ENCODE peak calls at places on chromosomes 16 and 17, in nine cellular contexts. A is GM20000, E is foreskin fibroblast, F is A673, L is dorsolateral prefrontal cortex, C is astrocyte of the spinal cord, G is left lung, O is psoas muscle, B is endothelial cell of umbilical vein. I is an unnamed sample.

GRCh38 chr17:75087182-75087557 is 584 bp upstream of the SLC16A5 start:
- DNase-seq in A (no peak), E (no peak), F (no peak), L (no peak), C (no peak), G (no peak), O (no peak), B (no peak), I (no peak)

GRCh38 chr17:78112508-78113471 is 15.8 kb downstream of the TMC6 start:
- DNase-seq in A (peak; percentile 92), E (peak; percentile 80), F (peak; percentile 70), L (peak; percentile 89), C (peak; percentile 36), G (peak; percentile 72), O (peak; percentile 78), B (peak; percentile 51), I (no peak)

GRCh38 chr17:8740486-8740885 is 4.2 kb downstream of the CCDC42 start:
- DNase-seq in A (peak; percentile 49), E (no peak), F (peak; percentile 16), L (no peak), C (no peak), G (no peak), O (no peak), B (no peak), I (no peak)

GRCh38 chr17:74532115-74532514 is 840 bp upstream of the CD300LB start:
- DNase-seq in A (no peak), E (no peak), F (peak; percentile 61), L (peak; percentile 41), C (no peak), G (peak; percentile 80), O (no peak), B (no peak), I (no peak)

GRCh38 chr17:4407851-4408250 is 25.9 kb upstream of the SPNS3 start:
- DNase-seq in A (no peak), E (peak; percentile 12), F (no peak), L (no peak), C (no peak), G (no peak), O (no peak), B (no peak), I (no peak)

GRCh38 chr16:27232061-27232841 is 28.9 kb downstream of the KDM8 start:
- DNase-seq in A (peak; percentile 55), E (no peak), F (no peak), L (no peak), C (no peak), G (peak; percentile 32), O (no peak), B (no peak), I (no peak)

GRCh38 chr17:4420692-4421131 is 13.0 kb upstream of the SPNS3 start:
- DNase-seq in A (peak; percentile 81), E (peak; percentile 75), F (peak; percentile 80), L (peak; percentile 58), C (peak; percentile 62), G (peak; percentile 40), O (no peak), B (peak; percentile 70), I (peak; percentile 40)

GRCh38 chr17:81002409-81003361 is 11.0 kb downstream of the CHMP6 start:
- DNase-seq in A (peak; percentile 48), E (peak; percentile 95), F (peak; percentile 59), L (no peak), C (peak; percentile 56), G (no peak), O (peak; percentile 72), B (peak; percentile 64), I (no peak)

GRCh38 chr17:76948301-76948700 is 80.1 kb downstream of the MGAT5B start:
- DNase-seq in A (no peak), E (no peak), F (no peak), L (no peak), C (no peak), G (no peak), O (no peak), B (no peak), I (no peak)

GRCh38 chr17:14161419-14161818 is 75.2 kb downstream of the CDRT15 start:
- DNase-seq in A (no peak), E (no peak), F (no peak), L (no peak), C (no peak), G (no peak), O (no peak), B (no peak), I (no peak)

GRCh38 chr17:27846042-27846655 is 45.8 kb upstream of the NOS2 start:
- DNase-seq in A (no peak), E (no peak), F (no peak), L (no peak), C (no peak), G (no peak), O (no peak), B (no peak), I (no peak)

GRCh38 chr16:86077243-86077940 is 178.4 kb downstream of the IRF8 start:
- DNase-seq in A (no peak), E (no peak), F (no peak), L (peak; percentile 15), C (no peak), G (peak; percentile 2), O (no peak), B (no peak), I (no peak)

GRCh38 chr17:42227849-42228696 is 33.8 kb upstream of the GHDC start:
- DNase-seq in A (no peak), E (peak; percentile 56), F (no peak), L (no peak), C (no peak), G (no peak), O (no peak), B (peak; percentile 64), I (no peak)

GRCh38 chr17:72123496-72123963 is 2.7 kb downstream of the SOX9 start:
- DNase-seq in A (peak; percentile 30), E (no peak), F (no peak), L (peak; percentile 45), C (peak; percentile 7), G (no peak), O (no peak), B (no peak), I (no peak)

GRCh38 chr17:17724307-17724921 is 43.2 kb downstream of the RAI1 start:
- DNase-seq in A (peak; percentile 91), E (peak; percentile 60), F (peak; percentile 54), L (peak; percentile 54), C (peak; percentile 56), G (no peak), O (no peak), B (peak; percentile 77), I (peak; percentile 52)

DNA sequence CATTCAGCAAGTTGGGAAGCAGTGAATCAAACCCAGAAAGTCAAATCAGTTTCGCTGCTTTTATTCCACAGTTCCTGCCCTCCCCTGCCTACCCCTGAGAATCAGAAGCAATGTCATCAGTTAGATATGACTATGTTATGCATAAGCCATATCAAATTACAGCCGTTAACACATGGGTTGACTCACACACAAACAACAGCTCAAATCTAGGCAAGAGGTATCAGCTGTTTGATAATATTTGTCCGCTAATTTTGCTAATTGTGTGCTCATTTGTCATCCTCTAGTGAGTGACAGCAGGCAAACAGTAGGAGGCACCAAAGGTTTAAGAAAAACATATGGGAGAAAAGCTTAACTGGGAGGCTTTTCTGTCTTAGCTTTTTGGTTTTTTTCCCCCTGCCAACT is 327.4 kb upstream of the CCL2 start:
- DNase-seq in A (peak; percentile 20), E (no peak), F (peak; percentile 0), L (no peak), C (no peak), G (no peak), O (no peak), B (no peak), I (no peak)
- TF ChIP-seq CTCF in A (peak; percentile 19), E (peak; percentile 2), F (peak; percentile 19), L (peak; percentile 48), C (no peak), G (no peak), O (no peak), B (no peak), I (no peak)

GRCh38 chr17:79214940-79215604 is 140.4 kb downstream of the ENGASE start:
- DNase-seq in A (no peak), E (no peak), F (peak; percentile 56), L (no peak), C (no peak), G (no peak), O (no peak), B (no peak), I (no peak)
- TF ChIP-seq CTCF in A (no peak), E (no peak), F (no peak), L (no peak), C (no peak), G (no peak), O (no peak), B (no peak), I (no peak)

GRCh38 chr16:20740901-20741491 is 622 bp downstream of the THUMPD1 start:
- DNase-seq in A (peak; percentile 88), E (peak; percentile 92), F (peak; percentile 86), L (peak; percentile 90), C (peak; percentile 75), G (peak; percentile 93), O (peak; percentile 90), B (peak; percentile 85), I (peak; percentile 39)

GRCh38 chr16:20743591-20743990 is 2.0 kb upstream of the THUMPD1 start:
- DNase-seq in A (no peak), E (no peak), F (no peak), L (no peak), C (no peak), G (no peak), O (no peak), B (no peak), I (no peak)

GRCh38 chr16:20741555-20742285 is at the start of gene THUMPD1:
- DNase-seq in A (peak; percentile 93), E (peak; percentile 98), F (peak; percentile 97), L (peak; percentile 95), C (peak; percentile 96), G (peak; percentile 98), O (peak; percentile 98), B (peak; percentile 95), I (peak; percentile 87)

GRCh38 chr16:20744922-20745440 is 3.4 kb upstream of the THUMPD1 start:
- DNase-seq in A (no peak), E (no peak), F (no peak), L (no peak), C (no peak), G (peak; percentile 49), O (no peak), B (peak; percentile 92), I (no peak)

GRCh38 chr16:20740007-20740883 is 1.4 kb downstream of the THUMPD1 start:
- DNase-seq in A (no peak), E (peak; percentile 45), F (peak; percentile 13), L (no peak), C (peak; percentile 5), G (no peak), O (no peak), B (peak; percentile 53), I (no peak)
- TF ChIP-seq CTCF in A (no peak), E (peak; percentile 34), F (peak; percentile 42), L (no peak), C (peak; percentile 49), G (no peak), O (peak; percentile 22), B (peak; percentile 48), I (peak; percentile 50)

DNA sequence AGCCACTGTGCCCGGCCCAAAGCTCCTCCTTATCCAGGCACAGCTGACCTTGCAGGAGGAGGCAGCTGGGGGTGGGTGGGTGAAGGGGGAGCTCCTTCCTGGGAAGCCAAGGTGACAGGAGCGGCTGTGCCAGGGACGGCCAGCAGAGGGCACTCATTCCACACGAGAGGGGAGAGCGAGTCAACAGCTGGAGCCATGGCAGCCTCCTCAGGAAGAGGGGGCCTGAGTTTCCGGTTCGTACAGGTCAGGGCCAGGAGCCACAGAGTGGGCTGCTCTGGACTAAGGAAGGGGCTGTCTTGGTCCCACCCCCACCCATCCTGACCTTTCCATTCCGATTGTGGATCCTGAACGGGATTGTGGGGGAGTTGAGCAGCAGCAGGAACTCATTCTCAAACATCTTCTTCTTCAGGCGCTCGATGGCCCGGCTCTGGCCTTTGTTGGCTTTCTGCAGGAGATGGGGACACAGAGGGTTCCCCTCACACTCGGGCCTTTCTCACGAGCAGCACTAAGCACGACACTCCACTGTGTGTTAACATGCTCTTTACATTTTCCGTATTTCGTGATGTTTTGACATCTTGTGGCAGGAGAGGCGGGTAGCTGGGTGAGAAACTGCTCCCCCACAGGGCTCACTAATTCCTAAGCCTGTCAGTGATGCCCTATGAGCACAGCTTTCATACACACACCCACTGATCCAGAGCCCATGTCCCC is 61.6 kb downstream of the TIMM22 start:
- DNase-seq in A (no peak), E (peak; percentile 56), F (peak; percentile 63), L (no peak), C (peak; percentile 26), G (no peak), O (peak; percentile 61), B (peak; percentile 65), I (no peak)
- TF ChIP-seq CTCF in A (peak; percentile 31), E (peak; percentile 11), F (peak; percentile 36), L (peak; percentile 64), C (peak; percentile 42), G (peak; percentile 91), O (peak; percentile 45), B (peak; percentile 78), I (peak; percentile 30)

I was measured in astrocyte of the cerebellum.